ENCODE peak calls at places on chromosomes 12 and 14, in five cellular contexts. V is T-helper 22 cell, D is activated gamma-delta T cell treated with Interleukin-2 at 50 U/mL for 16 hours, T is psoas muscle, H is heart right ventricle. A is an unnamed sample.

GRCh38 chr12:21801522-21802288 is 27.2 kb upstream of the KCNJ8 start:
- DNase-seq in V (no peak), D (no peak), T (no peak), H (no peak), A (no peak)

GRCh38 chr12:26034371-26035142 is 76.1 kb downstream of the RASSF8 start:
- DNase-seq in V (no peak), D (no peak), T (no peak), H (no peak), A (no peak)

GRCh38 chr12:111314949-111315539 is 53.9 kb downstream of the PHETA1 start:
- DNase-seq in V (no peak), D (no peak), T (no peak), H (no peak), A (no peak)

GRCh38 chr12:124832856-124833255 is 30.8 kb downstream of the SCARB1 start:
- DNase-seq in V (no peak), D (no peak), T (no peak), H (no peak), A (no peak)

GRCh38 chr14:20427231-20428009 is 8.5 kb downstream of the KLHL33 start:
- DNase-seq in V (no peak), D (no peak), T (no peak), H (no peak), A (no peak)

GRCh38 chr14:105876158-105876557 is 349.8 kb downstream of the TMEM121 start:
- DNase-seq in V (no peak), D (peak; percentile 3), T (peak; percentile 1), H (no peak), A (no peak)

GRCh38 chr12:91722072-91722471 is 423.6 kb downstream of the BTG1 start:
- DNase-seq in V (no peak), D (no peak), T (no peak), H (no peak), A (peak; percentile 34)

GRCh38 chr14:29005647-29006046 is 239.1 kb downstream of the FOXG1 start:
- DNase-seq in V (no peak), D (no peak), T (no peak), H (no peak), A (no peak)

GRCh38 chr12:45017916-45018315 is 33.0 kb downstream of the DBX2 start:
- DNase-seq in V (no peak), D (no peak), T (no peak), H (no peak), A (no peak)

GRCh38 chr14:91142214-91142668 is 28.4 kb downstream of the DGLUCY start:
- DNase-seq in V (peak; percentile 2), D (no peak), T (no peak), H (no peak), A (no peak)

GRCh38 chr12:26523708-26524150 is 309.3 kb downstream of the ITPR2 start:
- DNase-seq in V (no peak), D (no peak), T (peak; percentile 92), H (peak; percentile 77), A (peak; percentile 24)

GRCh38 chr14:79468491-79468890 is 742.8 kb downstream of the DIO2 start:
- DNase-seq in V (no peak), D (no peak), T (no peak), H (no peak), A (no peak)

GRCh38 chr12:103881261-103881660 is 40.2 kb upstream of the NT5DC3 start:
- DNase-seq in V (no peak), D (no peak), T (no peak), H (no peak), A (no peak)

GRCh38 chr12:82530394-82530793 is 156.3 kb upstream of the TMTC2 start:
- DNase-seq in V (no peak), D (no peak), T (no peak), H (no peak), A (no peak)

GRCh38 chr14:44316647-44317432 is 190.2 kb downstream of the FSCB start:
- DNase-seq in V (no peak), D (no peak), T (no peak), H (no peak), A (peak; percentile 90)

GRCh38 chr12:1398673-1399072 is 195.7 kb downstream of the FBXL14 start:
- DNase-seq in V (no peak), D (no peak), T (no peak), H (no peak), A (no peak)

A was measured in RWPE2.